ENCODE peak calls at places on chromosomes 7 and 10, in nine cellular contexts. O is pancreas, C is B cell, Y is RWPE1, X is progenitor cell of endocrine pancreas, G is lower lobe of right lung, P is Panc1, D is mammary epithelial cell, L is PC-3. W is an unnamed sample.

GRCh38 chr10:70328987-70329386 is 45.2 kb upstream of the NPFFR1 start:
- DNase-seq in X (no peak), G (no peak), Y (no peak), L (peak), O (no peak), D (peak), P (no peak), C (no peak), W (no peak)

GRCh38 chr7:92850506-92850905 is 14.1 kb upstream of the CDK6 start:
- DNase-seq in Y (no peak), D (no peak), O (no peak), G (no peak), C (no peak), L (no peak), X (no peak), P (no peak), W (no peak)

GRCh38 chr7:78636727-78637126 is 816.7 kb downstream of the MAGI2 start:
- DNase-seq in L (peak), Y (no peak), O (no peak), C (no peak), G (no peak), X (no peak), D (no peak), P (no peak), W (no peak)

GRCh38 chr7:73518470-73518869 is 3.6 kb downstream of the BAZ1B start:
- DNase-seq in L (no peak), Y (no peak), C (no peak), O (no peak), D (no peak), G (peak), X (no peak), P (no peak), W (no peak)

GRCh38 chr7:44661233-44661632 is 54.8 kb downstream of the OGDH start:
- DNase-seq in L (no peak), X (no peak), D (no peak), Y (no peak), P (no peak), O (no peak), C (no peak), G (no peak), W (no peak)

GRCh38 chr7:13050703-13051102 is 363.3 kb downstream of the ARL4A start:
- DNase-seq in C (no peak), O (no peak), P (no peak), D (peak), L (peak), Y (no peak), G (no peak), X (no peak), W (no peak)

GRCh38 chr7:82167568-82168314 is 275.8 kb downstream of the CACNA2D1 start:
- DNase-seq in D (no peak), L (no peak), P (no peak), X (no peak), O (no peak), Y (no peak), G (no peak), C (no peak), W (no peak)

GRCh38 chr7:133481676-133482075 is 228.8 kb downstream of the EXOC4 start:
- DNase-seq in Y (peak), D (peak), P (peak), C (no peak), O (no peak), L (peak), X (no peak), G (no peak), W (no peak)

GRCh38 chr7:40584667-40585433 is 450.0 kb downstream of the SUGCT start:
- DNase-seq in O (no peak), C (no peak), G (no peak), Y (peak), X (no peak), D (peak), P (no peak), L (peak), W (no peak)

GRCh38 chr10:62850646-62851045 is 34.5 kb upstream of the EGR2 start:
- DNase-seq in C (peak), P (no peak), Y (no peak), O (no peak), X (no peak), D (no peak), G (no peak), L (no peak), W (no peak)

GRCh38 chr7:100064162-100064561 is 14.6 kb downstream of the ZSCAN21 start:
- DNase-seq in Y (no peak), P (no peak), O (no peak), D (no peak), X (no peak), G (no peak), L (no peak), C (no peak), W (no peak)

GRCh38 chr10:50605280-50606270 is 18.2 kb downstream of the SGMS1 start:
- DNase-seq in O (peak), D (peak), C (no peak), Y (peak), L (peak), G (no peak), P (no peak), X (no peak), W (no peak)

GRCh38 chr10:77350711-77351119 is 286.9 kb downstream of the KCNMA1 start:
- DNase-seq in Y (peak), O (no peak), G (no peak), L (peak), P (peak), D (peak), X (no peak), C (no peak), W (no peak)

GRCh38 chr10:7085913-7086589 is 324.8 kb downstream of the SFMBT2 start:
- DNase-seq in Y (no peak), O (no peak), P (no peak), L (no peak), D (peak), G (no peak), C (no peak), X (no peak), W (peak)

GRCh38 chr7:81775560-81775959 is 5.7 kb upstream of the HGF start:
- DNase-seq in D (no peak), G (no peak), O (no peak), L (no peak), C (no peak), X (no peak), P (no peak), Y (no peak), W (no peak)

GRCh38 chr10:47152861-47153349 is 147.1 kb upstream of the GDF10 start:
- DNase-seq in C (no peak), D (peak), G (no peak), X (no peak), L (peak), Y (peak), P (no peak), O (no peak), W (no peak)

GRCh38 chr7:79741684-79742083 is 288.2 kb upstream of the MAGI2 start:
- DNase-seq in C (no peak), O (no peak), L (peak), X (no peak), P (no peak), D (no peak), G (no peak), Y (no peak), W (no peak)

GRCh38 chr7:112994666-112995065 is 92.0 kb downstream of the GPR85 start:
- DNase-seq in X (no peak), O (no peak), P (no peak), C (no peak), L (no peak), D (peak), Y (no peak), G (no peak), W (no peak)

GRCh38 chr7:150383710-150384397 is 4.7 kb downstream of the ZNF775 start:
- DNase-seq in Y (no peak), G (no peak), L (no peak), C (no peak), D (no peak), O (no peak), X (peak), P (no peak), W (peak)

GRCh38 chr7:112080441-112080840 is 125.8 kb downstream of the DOCK4 start:
- DNase-seq in X (no peak), P (peak), G (no peak), L (peak), O (no peak), Y (peak), C (peak), D (peak), W (no peak)

GRCh38 chr10:30219977-30220751 is 128.9 kb downstream of the MTPAP start:
- DNase-seq in X (no peak), D (peak), C (peak), P (no peak), Y (peak), G (peak), O (no peak), L (no peak), W (peak)

GRCh38 chr10:26937371-26937770 is 76.6 kb upstream of the ABI1 start:
- DNase-seq in D (no peak), C (no peak), G (no peak), P (no peak), X (no peak), Y (no peak), O (no peak), L (no peak), W (no peak)

GRCh38 chr10:6973904-6974303 is 393.8 kb upstream of the PRKCQ start:
- DNase-seq in G (no peak), Y (no peak), C (no peak), O (no peak), L (no peak), X (no peak), P (no peak), D (no peak), W (no peak)

GRCh38 chr7:46145412-46145811 is 224.3 kb upstream of the IGFBP3 start:
- DNase-seq in Y (peak), O (peak), G (no peak), L (peak), D (peak), X (no peak), C (no peak), P (peak), W (no peak)

GRCh38 chr7:132368246-132368900 is 207.9 kb downstream of the PLXNA4 start:
- DNase-seq in X (no peak), C (no peak), G (no peak), Y (no peak), P (no peak), L (no peak), O (no peak), D (no peak), W (no peak)

GRCh38 chr10:70201105-70201504 is 30.8 kb upstream of the SAR1A start:
- DNase-seq in L (no peak), D (no peak), O (no peak), Y (no peak), X (no peak), G (no peak), P (no peak), C (no peak), W (no peak)

GRCh38 chr7:73353243-73353642 is 25.3 kb downstream of the FKBP6 start:
- DNase-seq in O (no peak), P (no peak), C (no peak), X (no peak), G (no peak), D (no peak), L (no peak), Y (no peak), W (no peak)

GRCh38 chr7:102253973-102254370 is 32.7 kb upstream of the SH2B2 start:
- DNase-seq in G (no peak), D (no peak), C (no peak), L (no peak), O (no peak), Y (no peak), X (no peak), P (no peak), W (no peak)

GRCh38 chr7:145698526-145699262 is 417.9 kb upstream of the CNTNAP2 start:
- DNase-seq in C (no peak), X (no peak), O (no peak), D (no peak), G (no peak), Y (peak), P (no peak), L (peak), W (no peak)

GRCh38 chr7:832968-833424 is 720 bp downstream of the SUN1 start:
- DNase-seq in G (no peak), L (no peak), P (no peak), X (no peak), D (no peak), C (no peak), O (no peak), Y (no peak), W (no peak)

GRCh38 chr7:106521541-106521940 is 139.4 kb downstream of the CCDC71L start:
- DNase-seq in D (no peak), C (no peak), X (no peak), G (no peak), P (no peak), L (peak), O (no peak), Y (no peak), W (no peak)

GRCh38 chr7:127635659-127636285 is 16.2 kb upstream of the SND1 start:
- DNase-seq in C (no peak), L (no peak), G (no peak), O (no peak), Y (no peak), X (no peak), P (no peak), D (no peak), W (no peak)

GRCh38 chr7:83267141-83267631 is 104.5 kb upstream of the PCLO start:
- DNase-seq in C (no peak), O (no peak), G (no peak), D (no peak), Y (no peak), P (no peak), X (no peak), L (peak), W (no peak)

GRCh38 chr7:66301249-66301648 is 96.1 kb downstream of the TPST1 start:
- DNase-seq in O (no peak), L (no peak), G (no peak), D (no peak), P (no peak), C (no peak), X (no peak), Y (no peak), W (no peak)

GRCh38 chr10:88553116-88553752 is 29.9 kb downstream of the RNLS start:
- DNase-seq in O (peak), P (peak), X (no peak), Y (peak), G (no peak), C (peak), D (peak), L (no peak), W (peak)

GRCh38 chr10:86798636-86799035 is 42.2 kb downstream of the BMPR1A start:
- DNase-seq in X (no peak), L (no peak), D (no peak), Y (no peak), O (no peak), G (no peak), P (no peak), C (peak), W (no peak)

GRCh38 chr10:113097046-113097415 is 147.0 kb downstream of the TCF7L2 start:
- DNase-seq in G (no peak), C (no peak), X (no peak), O (no peak), L (no peak), Y (no peak), P (no peak), D (no peak), W (no peak)

GRCh38 chr10:72733989-72734388 is 42.0 kb downstream of the MCU start:
- DNase-seq in C (no peak), X (no peak), G (no peak), O (no peak), P (no peak), L (no peak), Y (no peak), D (no peak), W (no peak)

GRCh38 chr10:92849576-92850090 is 1.3 kb downstream of the EXOC6 start:
- DNase-seq in Y (no peak), D (no peak), X (no peak), G (no peak), O (no peak), P (no peak), C (no peak), L (no peak), W (no peak)

GRCh38 chr10:92847185-92847864 is 995 bp upstream of the EXOC6 start:
- DNase-seq in P (no peak), C (no peak), X (no peak), G (no peak), L (peak), O (no peak), D (peak), Y (no peak), W (no peak)

GRCh38 chr10:92848037-92848440 is 281 bp upstream of the EXOC6 start:
- DNase-seq in X (no peak), Y (no peak), D (no peak), P (no peak), G (no peak), L (no peak), O (no peak), C (no peak), W (peak)

GRCh38 chr10:92849234-92849525 is 860 bp downstream of the EXOC6 start:
- DNase-seq in X (no peak), C (no peak), Y (no peak), D (peak), G (no peak), O (no peak), P (no peak), L (no peak), W (no peak)

GRCh38 chr10:92848441-92849233 is at the start of gene EXOC6:
- DNase-seq in X (peak), P (peak), L (peak), Y (peak), G (peak), O (peak), C (peak), D (peak), W (peak)
- TF ChIP-seq CTCF in X (peak), P (peak), L (peak), Y (peak), G (peak), O (no peak), C (peak), D (no peak), W (no peak)

GRCh38 chr10:101721806-101722205 is 26.8 kb upstream of the FBXW4 start:
- DNase-seq in C (no peak), Y (no peak), P (no peak), X (no peak), G (no peak), O (no peak), L (no peak), D (no peak), W (no peak)
- TF ChIP-seq CTCF in C (no peak), Y (no peak), P (no peak), X (no peak), G (no peak), O (no peak), L (no peak), D (no peak), W (no peak)

DNA sequence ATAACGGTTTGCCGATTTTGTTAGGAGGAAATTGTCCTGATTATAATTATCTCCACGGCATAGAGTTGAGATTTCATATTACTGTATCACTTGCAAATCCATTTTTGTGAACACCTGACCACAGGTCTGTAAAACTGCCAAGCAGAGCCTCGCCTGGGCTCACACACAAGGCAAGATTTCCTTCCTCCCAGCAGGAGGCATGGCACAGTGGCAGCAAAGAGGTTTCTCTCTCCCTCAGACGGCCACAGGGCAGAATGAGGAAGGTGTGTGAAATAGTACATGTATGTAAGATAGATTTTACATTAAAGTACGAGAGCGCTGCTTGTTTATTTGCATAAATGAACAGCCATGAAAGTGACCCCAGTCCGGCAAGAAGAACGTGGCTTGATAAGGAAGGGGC is 130.1 kb downstream of the CELF2 start:
- DNase-seq in G (peak), C (peak), D (no peak), X (no peak), P (no peak), O (no peak), Y (no peak), L (no peak), W (no peak)
- TF ChIP-seq CTCF in G (peak), C (peak), D (no peak), X (no peak), P (no peak), O (no peak), Y (no peak), L (no peak), W (no peak)

DNA sequence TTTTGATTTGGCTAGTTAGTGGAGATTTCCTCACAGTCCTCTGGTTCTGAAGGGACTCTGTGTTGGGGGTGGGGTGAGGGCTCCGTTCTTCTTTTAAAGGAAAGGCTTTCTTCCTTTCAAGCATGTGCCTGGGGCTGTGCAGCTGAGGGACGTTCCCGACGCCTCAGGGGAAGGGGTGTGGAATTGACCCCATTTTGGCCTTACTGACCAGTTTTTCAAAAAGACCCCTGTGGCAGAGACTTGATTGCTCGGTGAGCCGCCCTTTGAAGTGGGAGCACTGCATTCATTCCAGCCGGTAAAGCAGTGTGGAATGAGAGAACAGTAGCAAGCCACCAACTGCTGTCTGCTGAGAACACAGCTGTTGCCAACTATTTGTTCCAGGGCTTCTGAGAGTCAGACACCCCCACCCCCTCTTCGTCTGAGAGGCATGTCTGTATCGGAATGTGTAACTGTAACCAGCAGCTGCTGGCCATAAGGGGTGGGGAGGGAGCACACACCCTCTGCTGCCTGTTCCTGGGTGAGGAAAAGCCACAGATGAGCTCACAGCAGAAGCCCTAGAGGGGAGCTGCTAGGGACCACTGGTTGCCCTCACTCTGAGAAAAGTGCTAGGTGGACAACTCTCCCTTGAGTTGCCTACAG is 33.1 kb downstream of the WBP1L start:
- DNase-seq in G (peak), C (no peak), L (no peak), O (peak), D (peak), Y (peak), X (no peak), P (no peak), W (peak)
- TF ChIP-seq CTCF in G (no peak), C (no peak), L (no peak), O (no peak), D (no peak), Y (no peak), X (no peak), P (no peak), W (no peak)

GRCh38 chr7:38369816-38370493 is 96.5 kb upstream of the TARP start:
- DNase-seq in Y (peak), X (peak), L (peak), O (peak), C (peak), P (peak), D (peak), G (peak), W (peak)

GRCh38 chr7:38375453-38375852 is 102.0 kb upstream of the TARP start:
- DNase-seq in X (no peak), C (no peak), D (no peak), L (no peak), Y (no peak), G (no peak), O (no peak), P (no peak), W (no peak)

GRCh38 chr7:38373155-38373554 is 99.7 kb upstream of the TARP start:
- DNase-seq in L (no peak), D (no peak), X (no peak), O (no peak), P (no peak), G (no peak), C (no peak), Y (no peak), W (no peak)

GRCh38 chr7:38374507-38374906 is 101.1 kb upstream of the TARP start:
- DNase-seq in D (no peak), X (no peak), P (no peak), O (no peak), G (no peak), Y (no peak), C (peak), L (peak), W (peak)
- TF ChIP-seq CTCF in D (peak), X (peak), P (peak), O (peak), G (peak), Y (peak), C (peak), L (peak), W (peak)